ENCODE peak calls at places on chromosomes 4 and X, in five cellular contexts. P is HCT116; R is CD4-positive, alpha-beta memory T cell; C is fibroblast of lung; H is effector memory CD4-positive, alpha-beta T cell. A is an unnamed sample. For H3K36me3, the result is how much of the 10 kb centered on the place peaks cover.

GRCh38 chr4:71074452-71075299 is 81.2 kb downstream of the DCK start:
- DNase-seq in P (no peak), R (no peak), C (no peak), H (no peak), A (peak)

GRCh38 chr4:78024692-78025091 is 32.4 kb upstream of the FRAS1 start:
- DNase-seq in P (no peak), R (no peak), C (no peak), H (no peak), A (no peak)

GRCh38 chr4:119300072-119300387 is 21.9 kb downstream of the FABP2 start:
- DNase-seq in P (no peak), R (no peak), C (peak), H (no peak), A (peak)

GRCh38 chr4:121182296-121182695 is 18.2 kb upstream of the TNIP3 start:
- DNase-seq in P (no peak), R (peak), C (peak), H (no peak), A (no peak)

GRCh38 chr4:180059216-180059881 is 2183.9 kb upstream of the TENM3 start:
- DNase-seq in P (no peak), R (no peak), C (peak), H (no peak), A (peak)

GRCh38 chr4:89324671-89325070 is 17.1 kb upstream of the GPRIN3 start:
- DNase-seq in P (no peak), R (no peak), C (no peak), H (no peak), A (no peak)

GRCh38 chr4:139913398-139913990 is 240.5 kb downstream of the MAML3 start:
- DNase-seq in P (no peak), R (no peak), C (peak), H (no peak), A (no peak)

GRCh38 chr4:20323991-20324390 is 72.3 kb downstream of the SLIT2 start:
- DNase-seq in P (no peak), R (no peak), C (no peak), H (no peak), A (no peak)

GRCh38 chr4:100164808-100165760 is 25.2 kb downstream of the DDIT4L start:
- DNase-seq in P (no peak), R (no peak), C (no peak), H (no peak), A (no peak)

GRCh38 chrX:69503228-69503834 is 795 bp upstream of the NALF2 start:
- DNase-seq in P (peak), R (no peak), C (peak), H (no peak), A (no peak)

GRCh38 chrX:41759817-41760216 is 35.8 kb downstream of the GPR82 start:
- DNase-seq in P (peak), R (peak), C (peak), H (no peak), A (no peak)

GRCh38 chr4:159142254-159142653 is 39.4 kb downstream of the RAPGEF2 start:
- DNase-seq in P (no peak), R (no peak), C (peak), H (no peak), A (no peak)

GRCh38 chr4:52076731-52077130 is 25.6 kb downstream of the SPATA18 start:
- DNase-seq in P (no peak), R (no peak), C (no peak), H (no peak), A (no peak)

GRCh38 chr4:154361450-154361849 is 130.1 kb downstream of the DCHS2 start:
- DNase-seq in P (no peak), R (peak), C (no peak), H (no peak), A (no peak)

GRCh38 chrX:21813612-21814368 is 25.6 kb upstream of the MBTPS2 start:
- DNase-seq in P (no peak), R (no peak), C (no peak), H (no peak), A (no peak)

GRCh38 chrX:1248381-1249061 is 20.1 kb upstream of the CSF2RA start:
- DNase-seq in P (no peak), R (no peak), C (no peak), H (no peak), A (no peak)

GRCh38 chrX:71439898-71440297 is 73.7 kb downstream of the TAF1 start:
- DNase-seq in P (no peak), R (no peak), C (no peak), H (no peak), A (no peak)

GRCh38 chr4:54384563-54384962 is 155.5 kb downstream of the PDGFRA start:
- DNase-seq in P (peak), R (peak), C (peak), H (no peak), A (no peak)

GRCh38 chrX:23637187-23637586 is 30.1 kb upstream of the PRDX4 start:
- DNase-seq in P (no peak), R (no peak), C (no peak), H (no peak), A (no peak)

GRCh38 chr4:92021788-92022187 is 282.0 kb upstream of the GRID2 start:
- DNase-seq in P (no peak), R (no peak), C (no peak), H (no peak), A (no peak)

GRCh38 chrX:1351981-1352714 is 15.6 kb downstream of the IL3RA start:
- DNase-seq in P (no peak), R (no peak), C (no peak), H (no peak), A (no peak)

GRCh38 chr4:143363332-143363731 is 26.7 kb downstream of the GAB1 start:
- DNase-seq in P (no peak), R (no peak), C (no peak), H (no peak), A (no peak)

GRCh38 chr4:149465941-149466340 is 349.7 kb downstream of the IQCM start:
- DNase-seq in P (no peak), R (no peak), C (peak), H (no peak), A (no peak)

GRCh38 chrX:155864655-155865054 is 16.5 kb upstream of the VAMP7 start:
- DNase-seq in P (no peak), R (no peak), C (no peak), H (no peak), A (no peak)

GRCh38 chr4:175444512-175444911 is 367.6 kb downstream of the GPM6A start:
- DNase-seq in P (no peak), R (no peak), C (no peak), H (no peak), A (no peak)

GRCh38 chr4:2248821-2249261 is 6.9 kb upstream of the HAUS3 start:
- DNase-seq in P (no peak), R (no peak), C (no peak), H (no peak), A (peak)

GRCh38 chrX:47662144-47662657 is 3.2 kb upstream of the UXT start:
- DNase-seq in P (no peak), R (no peak), C (peak), H (no peak), A (no peak)

GRCh38 chr4:133146574-133147198 is 2.4 kb upstream of the PCDH10 start:
- DNase-seq in P (no peak), R (no peak), C (peak), H (no peak), A (no peak)

GRCh38 chr4:122099896-122100295 is 52.2 kb upstream of the BLTP1 start:
- DNase-seq in P (no peak), R (no peak), C (peak), H (no peak), A (no peak)

GRCh38 chr4:143341186-143341755 is 4.6 kb downstream of the GAB1 start:
- DNase-seq in P (no peak), R (no peak), C (no peak), H (no peak), A (no peak)

GRCh38 chr4:139660518-139661149 is 5.0 kb upstream of the MGST2 start:
- DNase-seq in P (no peak), R (no peak), C (no peak), H (no peak), A (no peak)

GRCh38 chr4:1601533-1601835 is 82.6 kb downstream of the FAM53A start:
- DNase-seq in P (no peak), R (no peak), C (no peak), H (no peak), A (no peak)

GRCh38 chr4:609400-610050 is 15.8 kb upstream of the PDE6B start:
- DNase-seq in P (no peak), R (no peak), C (no peak), H (no peak), A (no peak)

GRCh38 chrX:10043386-10043785 is 76.2 kb downstream of the CLDN34 start:
- DNase-seq in P (no peak), R (no peak), C (no peak), H (no peak), A (no peak)

GRCh38 chrX:136126371-136126770 is 21.0 kb upstream of the FHL1 start:
- DNase-seq in P (no peak), R (no peak), C (no peak), H (no peak), A (no peak)

GRCh38 chr4:165592386-165592785 is 213.6 kb downstream of the CPE start:
- DNase-seq in P (no peak), R (no peak), C (no peak), H (no peak), A (no peak)

GRCh38 chr4:165600959-165601674 is 222.3 kb downstream of the CPE start:
- DNase-seq in P (no peak), R (no peak), C (no peak), H (no peak), A (no peak)

DNA sequence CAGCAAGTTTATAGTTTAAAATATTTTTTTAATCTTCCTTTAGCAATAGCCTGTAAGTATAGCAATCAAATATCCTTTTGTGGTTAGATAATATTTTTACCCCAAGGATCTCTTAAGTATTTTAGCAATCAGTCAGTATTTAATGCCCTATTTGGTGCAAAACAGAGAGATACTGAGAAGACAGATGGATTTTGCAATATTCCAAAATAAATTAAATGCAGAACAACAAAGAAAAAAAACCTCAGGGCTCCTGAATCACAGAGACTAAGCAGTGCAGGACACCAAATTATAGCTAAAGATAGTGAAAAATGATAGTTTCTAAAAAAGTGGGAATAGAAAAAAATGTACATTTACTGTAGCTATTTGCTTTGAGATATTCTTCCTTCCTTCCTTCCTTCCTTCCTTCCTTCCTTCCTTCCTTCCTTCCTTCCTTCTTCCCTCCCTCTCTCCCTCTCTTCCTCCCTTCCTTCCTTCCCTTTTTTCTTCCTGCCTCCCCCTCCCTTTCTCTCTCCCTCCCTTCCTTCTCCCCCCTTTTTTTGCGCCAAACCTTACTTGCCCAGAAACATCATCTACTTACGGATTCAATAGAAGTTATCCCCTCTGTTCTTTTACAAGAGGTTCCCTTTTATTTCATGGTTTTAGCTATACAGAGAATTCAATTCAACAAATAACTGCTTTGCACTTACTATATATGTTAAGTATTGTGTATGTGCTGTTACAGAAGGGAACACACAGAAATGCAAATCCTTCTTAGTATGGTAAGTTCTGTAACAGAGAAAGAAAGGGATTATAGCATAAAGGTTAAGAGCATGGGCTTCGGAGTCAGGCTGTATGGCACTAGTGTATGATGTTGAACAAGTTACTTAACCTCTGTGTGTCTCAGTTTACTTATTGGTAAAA is 219.0 kb downstream of the CPE start:
- DNase-seq in P (no peak), R (no peak), C (no peak), H (no peak), A (no peak)
- H3K36me3 ChIP-seq in P (under half), R (under half), C (under half), H (under half), A (under half)

GRCh38 chrX:29662759-29663503 is 552.4 kb upstream of the MAGEB2 start:
- DNase-seq in P (no peak), R (no peak), C (peak), H (no peak), A (no peak)
- H3K4me3 ChIP-seq in P (no peak), R (no peak), C (no peak), H (no peak), A (no peak)

GRCh38 chrX:16853537-16853936 is 16.6 kb downstream of the RBBP7 start:
- DNase-seq in P (no peak), R (no peak), C (no peak), H (no peak), A (no peak)

GRCh38 chrX:16851421-16851820 is 18.7 kb downstream of the RBBP7 start:
- DNase-seq in P (no peak), R (no peak), C (no peak), H (no peak), A (no peak)

GRCh38 chrX:16848541-16848940 is 21.6 kb downstream of the RBBP7 start:
- DNase-seq in P (no peak), R (no peak), C (peak), H (no peak), A (no peak)

GRCh38 chrX:16852617-16853179 is 17.5 kb downstream of the RBBP7 start:
- DNase-seq in P (no peak), R (no peak), C (no peak), H (no peak), A (no peak)

DNA sequence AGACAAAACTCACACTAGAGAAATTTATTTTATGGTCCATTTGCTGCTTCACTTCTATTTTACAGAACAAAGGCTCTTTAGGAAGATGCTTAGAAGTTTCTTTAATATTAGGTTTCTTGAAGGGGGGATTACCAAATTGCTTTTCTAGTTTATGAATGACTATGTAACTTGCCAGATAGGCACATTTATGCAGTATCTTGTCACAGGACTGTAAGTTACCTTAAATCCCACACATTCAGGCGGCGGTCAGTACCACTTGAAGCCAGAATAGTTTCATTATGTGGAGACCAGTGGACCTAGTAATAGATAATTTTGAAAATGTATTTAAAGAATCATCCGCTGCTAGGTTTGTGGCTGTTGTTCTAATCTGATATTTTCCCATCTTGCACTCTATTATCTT is 18.3 kb downstream of the RBBP7 start:
- DNase-seq in P (no peak), R (no peak), C (no peak), H (no peak), A (no peak)
- H3K36me3 ChIP-seq in P (under half), R (under half), C (under half), H (under half), A (under half)

GRCh38 chr4:162985131-162985530 is 181.6 kb downstream of the NAF1 start:
- DNase-seq in P (no peak), R (no peak), C (no peak), H (no peak), A (no peak)
- H3K4me3 ChIP-seq in P (no peak), R (no peak), C (no peak), H (no peak), A (no peak)